ENCODE peak calls at places on chromosomes 11 and 22, in seven cellular contexts. X is CD8-positive, alpha-beta memory T cell; P is ovary; O is neuronal stem cell; F is PC-3; L is suprapubic skin; C is osteoblast. S is an unnamed sample. For H3K36me3 and H3K27me3, the result is how much of the 10 kb centered on the place peaks cover.

GRCh38 chr11:110948112-110948511 is 235.9 kb upstream of the ARHGAP20 start:
- DNase-seq in F (no peak), X (no peak), C (no peak), P (no peak), L (no peak), O (no peak), S (no peak)

GRCh38 chr11:45414082-45414481 is 127.9 kb upstream of the SYT13 start:
- DNase-seq in C (no peak), X (no peak), O (no peak), F (no peak), L (no peak), P (no peak), S (no peak)

GRCh38 chr11:125165111-125165663 is 636 bp downstream of the PKNOX2 start:
- DNase-seq in O (peak), L (no peak), F (peak), X (peak), P (peak), C (peak), S (peak)

GRCh38 chr22:35470903-35471321 is 69.7 kb upstream of the RASD2 start:
- DNase-seq in F (no peak), O (no peak), L (no peak), P (no peak), C (peak), X (no peak), S (no peak)

GRCh38 chr22:40638261-40638660 is 1.7 kb upstream of the MRTFA start:
- DNase-seq in L (no peak), P (no peak), X (no peak), F (peak), O (no peak), C (no peak), S (no peak)

GRCh38 chr11:60625262-60625661 is 74.2 kb upstream of the MS4A8 start:
- DNase-seq in P (no peak), L (no peak), X (no peak), F (peak), C (no peak), O (no peak), S (peak)

GRCh38 chr11:103961010-103961409 is 75.4 kb upstream of the DDI1 start:
- DNase-seq in F (peak), X (no peak), P (no peak), C (no peak), O (no peak), L (no peak), S (no peak)

GRCh38 chr11:110131386-110132123 is 38.4 kb downstream of the ZC3H12C start:
- DNase-seq in L (no peak), F (no peak), P (no peak), X (no peak), O (peak), C (no peak), S (no peak)

GRCh38 chr22:26585104-26585790 is 4.7 kb downstream of the TPST2 start:
- DNase-seq in F (peak), X (no peak), P (peak), O (no peak), L (no peak), C (peak), S (no peak)

GRCh38 chr22:26565181-26565580 is 24.8 kb downstream of the TPST2 start:
- DNase-seq in C (no peak), F (no peak), O (no peak), X (no peak), P (no peak), L (no peak), S (no peak)

GRCh38 chr22:42769574-42770447 is 49.1 kb upstream of the A4GALT start:
- DNase-seq in F (no peak), O (no peak), X (no peak), L (no peak), C (peak), P (peak), S (peak)

GRCh38 chr11:47002366-47002765 is 65.8 kb downstream of the CSTPP1 start:
- DNase-seq in X (no peak), O (no peak), F (no peak), L (no peak), C (no peak), P (no peak), S (no peak)

GRCh38 chr11:12110714-12111481 is 508 bp downstream of the MICAL2 start:
- DNase-seq in F (peak), L (no peak), C (peak), O (peak), X (peak), P (no peak), S (peak)

GRCh38 chr11:4466168-4466891 is 16.1 kb upstream of the OR52K1 start:
- DNase-seq in P (no peak), X (no peak), F (no peak), L (no peak), C (no peak), O (no peak), S (peak)

GRCh38 chr22:24106385-24107381 is 74.6 kb upstream of the SUSD2 start:
- DNase-seq in P (peak), X (peak), L (no peak), O (no peak), C (no peak), F (no peak), S (peak)

GRCh38 chr11:131653244-131653643 is 282.8 kb downstream of the NTM start:
- DNase-seq in O (no peak), X (no peak), F (no peak), L (no peak), P (no peak), C (no peak), S (peak)

GRCh38 chr11:107655607-107656006 is 56.2 kb downstream of the SLN start:
- DNase-seq in O (no peak), X (no peak), P (no peak), C (no peak), F (no peak), L (no peak), S (no peak)

GRCh38 chr11:118175031-118175531 is 1.4 kb downstream of the SCN2B start:
- DNase-seq in C (peak), O (no peak), L (no peak), P (no peak), F (peak), X (no peak), S (no peak)

GRCh38 chr22:20247010-20247505 is 21.1 kb downstream of the RTN4R start:
- DNase-seq in F (no peak), X (no peak), L (no peak), P (peak), O (no peak), C (no peak), S (peak)

GRCh38 chr22:46502776-46503175 is 34.6 kb downstream of the CELSR1 start:
- DNase-seq in P (no peak), O (no peak), C (no peak), F (no peak), X (no peak), L (no peak), S (peak)

GRCh38 chr22:23286296-23286695 is 106.0 kb downstream of the BCR start:
- DNase-seq in L (no peak), P (no peak), X (no peak), O (no peak), F (no peak), C (no peak), S (no peak)

GRCh38 chr11:118892515-118892914 is 8.8 kb downstream of the CXCR5 start:
- DNase-seq in X (peak), P (peak), F (no peak), L (no peak), O (no peak), C (peak), S (no peak)

DNA sequence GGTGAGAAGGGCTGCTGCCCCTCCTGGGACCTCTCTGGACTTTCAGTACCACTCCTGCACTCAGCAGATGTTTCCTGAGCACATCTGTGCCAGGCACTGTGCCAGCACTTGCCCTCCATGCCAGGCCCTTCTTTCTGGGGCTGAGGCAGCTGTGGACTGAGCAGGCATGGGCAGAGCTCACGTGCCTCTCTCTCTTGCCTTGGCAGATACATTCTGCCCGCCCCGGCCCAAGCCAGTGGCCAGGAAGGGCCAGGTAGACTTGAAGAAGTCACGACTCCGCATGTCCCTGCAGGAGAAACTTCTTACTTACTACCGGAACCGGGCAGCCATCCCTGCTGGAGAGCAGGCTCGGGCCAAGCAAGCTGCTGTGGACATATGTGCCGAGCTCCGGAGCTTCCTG is 8.3 kb upstream of the ATF4 start:
- DNase-seq in X (no peak), P (no peak), F (no peak), L (no peak), C (no peak), O (no peak), S (no peak)
- H3K36me3 ChIP-seq in X (half or more), P (under half), F (under half), L (half or more), C (half or more), O (half or more), S (under half)

GRCh38 chr11:395866-396265 is 1.9 kb downstream of the PKP3 start:
- DNase-seq in C (no peak), O (no peak), F (no peak), L (no peak), P (no peak), X (no peak), S (no peak)

GRCh38 chr11:392102-392777 is 1.8 kb upstream of the PKP3 start:
- DNase-seq in F (no peak), P (no peak), L (no peak), X (no peak), C (no peak), O (no peak), S (no peak)

GRCh38 chr11:393219-394033 is 583 bp upstream of the PKP3 start:
- DNase-seq in P (no peak), X (no peak), O (no peak), L (no peak), F (peak), C (peak), S (peak)

GRCh38 chr11:394858-395655 is 1.0 kb downstream of the PKP3 start:
- DNase-seq in F (no peak), L (no peak), O (no peak), C (no peak), X (no peak), P (no peak), S (no peak)

GRCh38 chr11:394034-394857 is at the start of gene PKP3:
- DNase-seq in F (peak), P (no peak), X (no peak), O (no peak), C (peak), L (no peak), S (peak)
- H3K4me3 ChIP-seq in F (peak), P (no peak), X (no peak), O (no peak), C (peak), L (peak), S (peak)

DNA sequence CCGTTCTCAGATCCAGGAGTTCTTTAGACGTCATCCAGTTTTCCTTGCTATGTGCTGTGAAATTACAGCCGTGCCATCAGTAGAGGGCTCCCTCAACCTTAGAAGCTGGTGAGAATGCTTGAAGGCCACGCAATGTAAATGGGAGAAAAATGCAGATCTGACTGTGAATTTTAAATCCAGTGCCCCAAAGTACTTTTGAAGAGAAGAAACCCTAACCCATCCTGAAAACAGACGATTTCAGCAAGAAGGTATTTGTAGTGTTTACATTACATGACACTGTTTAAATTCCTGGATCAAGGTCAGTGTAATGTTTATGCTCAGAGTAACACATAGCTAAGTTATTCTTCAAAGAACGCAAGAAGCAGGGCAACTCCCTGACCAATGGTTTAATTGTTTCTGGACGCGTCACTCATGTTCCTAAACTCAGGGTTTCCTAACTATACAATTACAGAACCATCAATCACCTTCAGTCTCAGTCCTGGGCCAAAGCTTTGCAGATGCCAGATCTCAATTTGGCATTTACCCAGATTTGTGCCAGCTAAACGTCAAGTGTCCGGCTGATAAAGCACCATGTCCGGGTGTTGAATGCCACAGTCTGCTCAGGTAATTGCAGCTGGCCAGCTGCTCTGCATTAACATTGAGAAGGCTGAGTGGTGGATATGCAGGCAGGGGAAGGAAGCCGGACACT is 38.2 kb downstream of the ADAMTS8 start:
- DNase-seq in X (no peak), P (no peak), F (peak), O (no peak), L (no peak), C (peak), S (no peak)
- H3K27me3 ChIP-seq in X (under half), P (under half), F (under half), O (under half), L (under half), C (half or more), S (under half)

GRCh38 chr22:30016596-30016995 is 63.7 kb upstream of the HORMAD2 start:
- DNase-seq in X (no peak), O (no peak), F (no peak), C (peak), P (no peak), L (no peak), S (no peak)

GRCh38 chr22:30017824-30018223 is 62.4 kb upstream of the HORMAD2 start:
- DNase-seq in F (no peak), P (no peak), X (no peak), O (no peak), L (no peak), C (no peak), S (no peak)

GRCh38 chr22:30015229-30015797 is 65.0 kb upstream of the HORMAD2 start:
- DNase-seq in L (no peak), O (no peak), P (no peak), C (no peak), X (no peak), F (peak), S (no peak)

GRCh38 chr22:30015846-30016245 is 64.4 kb upstream of the HORMAD2 start:
- DNase-seq in L (no peak), X (no peak), F (peak), P (no peak), C (peak), O (no peak), S (no peak)

DNA sequence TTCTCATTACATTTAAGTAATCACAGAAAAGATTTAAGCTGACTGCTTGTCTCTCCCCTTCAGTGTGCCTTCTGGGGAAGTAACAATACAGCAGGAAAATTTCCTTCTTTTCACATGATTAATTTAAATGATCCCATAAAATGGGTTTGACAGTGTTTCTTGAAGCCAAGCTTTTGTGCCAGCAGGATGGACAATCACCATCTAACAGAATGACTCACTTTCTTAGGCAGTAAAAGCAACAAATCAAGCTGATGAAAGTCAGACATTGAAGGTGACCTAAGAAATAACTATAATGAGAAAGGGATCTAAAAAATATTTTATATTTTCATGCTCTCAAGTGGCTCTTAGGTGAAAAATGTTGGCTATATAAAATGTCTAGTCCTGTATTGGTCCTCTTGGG is 62.9 kb upstream of the HORMAD2 start:
- DNase-seq in P (no peak), F (peak), X (no peak), C (peak), O (no peak), L (no peak), S (no peak)
- H3K36me3 ChIP-seq in P (under half), F (under half), X (half or more), C (under half), O (half or more), L (half or more), S (under half)

GRCh38 chr11:20026629-20027545 is 133.4 kb downstream of the DBX1 start:
- DNase-seq in O (no peak), F (peak), P (peak), C (no peak), L (no peak), X (no peak), S (peak)

GRCh38 chr11:20024172-20024935 is 135.9 kb downstream of the DBX1 start:
- DNase-seq in P (no peak), X (no peak), F (no peak), C (no peak), O (no peak), L (no peak), S (no peak)

GRCh38 chr11:20027546-20028014 is 132.7 kb downstream of the DBX1 start:
- DNase-seq in X (no peak), O (no peak), L (no peak), C (no peak), P (no peak), F (no peak), S (no peak)

GRCh38 chr11:20023082-20023426 is 137.2 kb downstream of the DBX1 start:
- DNase-seq in P (no peak), O (no peak), X (no peak), C (no peak), F (no peak), L (no peak), S (no peak)

GRCh38 chr11:20025331-20025840 is 134.9 kb downstream of the DBX1 start:
- DNase-seq in L (no peak), X (no peak), C (no peak), P (no peak), O (no peak), F (no peak), S (no peak)
- H3K4me3 ChIP-seq in L (no peak), X (no peak), C (no peak), P (no peak), O (no peak), F (no peak), S (no peak)

GRCh38 chr11:13276852-13277718 is 505 bp upstream of the BMAL1 start:
- DNase-seq in X (peak), F (peak), L (peak), O (peak), C (peak), P (peak), S (peak)
- H3K27me3 ChIP-seq in X (under half), F (under half), L (under half), O (half or more), C (under half), P (under half), S (half or more)

DNA sequence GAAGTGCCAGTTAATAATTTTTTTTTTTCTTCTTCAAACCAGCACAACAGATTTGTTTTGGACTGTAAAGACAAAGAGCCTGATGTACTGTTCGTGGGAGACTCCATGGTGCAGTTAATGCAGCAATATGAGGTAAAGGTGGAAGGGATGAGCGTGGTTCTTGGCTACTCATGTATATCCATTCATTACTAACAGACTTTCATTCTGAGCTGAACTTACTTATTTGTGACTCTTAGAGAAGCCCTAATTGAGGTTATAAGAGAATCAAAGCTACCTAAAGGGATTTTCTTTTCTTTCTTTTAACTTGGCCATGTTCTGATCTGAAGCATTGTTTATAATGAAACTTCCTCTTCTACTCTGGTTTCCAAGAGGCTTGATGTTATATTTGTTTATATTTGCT is 15.8 kb downstream of the PAFAH1B2 start:
- DNase-seq in P (no peak), X (no peak), O (no peak), L (no peak), C (peak), F (no peak), S (no peak)
- H3K36me3 ChIP-seq in P (under half), X (under half), O (half or more), L (half or more), C (half or more), F (half or more), S (under half)

GRCh38 chr11:123654566-123655081 is at the start of gene SCN3B:
- DNase-seq in L (no peak), P (peak), F (peak), C (peak), O (peak), X (no peak), S (peak)
- H3K4me3 ChIP-seq in L (peak), P (peak), F (peak), C (peak), O (peak), X (no peak), S (peak)

GRCh38 chr11:19989191-19989590 is 171.1 kb downstream of the DBX1 start:
- DNase-seq in P (no peak), X (no peak), O (no peak), L (no peak), C (no peak), F (no peak), S (no peak)
- H3K27me3 ChIP-seq in P (under half), X (under half), O (under half), L (under half), C (under half), F (under half), S (under half)

GRCh38 chr11:113806403-113806802 is 26.8 kb downstream of the CLDN25 start:
- DNase-seq in F (peak), O (peak), C (no peak), L (no peak), X (no peak), P (no peak), S (peak)
- H3K36me3 ChIP-seq in F (under half), O (half or more), C (under half), L (half or more), X (under half), P (under half), S (half or more)

S was measured in H7.